ENCODE peak calls at places on chromosomes 6 and 20, in six cellular contexts. Q is fibroblast of lung, P is upper lobe of right lung, S is MM.1S, J is fibroblast of the aortic adventitia, V is choroid plexus epithelial cell. T is an unnamed sample.

GRCh38 chr6:27592107-27592480 is 119.2 kb upstream of the ZNF184 start:
- DNase-seq in Q (peak), P (no peak), S (no peak), J (peak), V (peak), T (no peak)

GRCh38 chr6:42820509-42821340 is 38.9 kb downstream of the BICRAL start:
- DNase-seq in Q (peak), P (no peak), S (no peak), J (peak), V (no peak), T (no peak)

GRCh38 chr6:147712841-147713240 is 204.4 kb downstream of the SAMD5 start:
- DNase-seq in Q (no peak), P (no peak), S (no peak), J (no peak), V (peak), T (no peak)

GRCh38 chr6:49618257-49618656 is 18.4 kb downstream of the RHAG start:
- DNase-seq in Q (no peak), P (no peak), S (no peak), J (no peak), V (no peak), T (no peak)

GRCh38 chr6:161154796-161155335 is 119.0 kb downstream of the AGPAT4 start:
- DNase-seq in Q (no peak), P (no peak), S (no peak), J (no peak), V (no peak), T (no peak)

GRCh38 chr6:149913542-149914240 is 9.2 kb downstream of the RAET1G start:
- DNase-seq in Q (no peak), P (peak), S (no peak), J (no peak), V (no peak), T (no peak)

GRCh38 chr6:74936886-74937285 is 269.0 kb downstream of the COL12A1 start:
- DNase-seq in Q (no peak), P (no peak), S (no peak), J (no peak), V (peak), T (no peak)

GRCh38 chr20:916825-917224 is 691 bp upstream of the ANGPT4 start:
- DNase-seq in Q (no peak), P (no peak), S (no peak), J (no peak), V (no peak), T (no peak)

GRCh38 chr20:17928633-17929311 is 39.8 kb downstream of the SNX5 start:
- DNase-seq in Q (no peak), P (peak), S (no peak), J (no peak), V (no peak), T (no peak)

GRCh38 chr20:33507461-33507860 is 17.6 kb downstream of the CBFA2T2 start:
- DNase-seq in Q (no peak), P (no peak), S (no peak), J (no peak), V (no peak), T (no peak)

GRCh38 chr20:47054945-47055344 is 160.3 kb downstream of the EYA2 start:
- DNase-seq in Q (no peak), P (no peak), S (no peak), J (no peak), V (no peak), T (no peak)

GRCh38 chr6:62942000-62942399 is 269.3 kb upstream of the FKBP1C start:
- DNase-seq in Q (no peak), P (no peak), S (no peak), J (no peak), V (no peak), T (no peak)

GRCh38 chr6:110656492-110656891 is 158.8 kb downstream of the CDK19 start:
- DNase-seq in Q (no peak), P (no peak), S (no peak), J (no peak), V (no peak), T (no peak)

GRCh38 chr20:32481311-32482103 is 103.6 kb downstream of the NOL4L start:
- DNase-seq in Q (no peak), P (no peak), S (no peak), J (peak), V (peak), T (no peak)

GRCh38 chr6:130724089-130724488 is 103.1 kb upstream of the SMLR1 start:
- DNase-seq in Q (no peak), P (no peak), S (no peak), J (no peak), V (no peak), T (no peak)

GRCh38 chr20:38255389-38255788 is 5.1 kb downstream of the KIAA1755 start:
- DNase-seq in Q (no peak), P (peak), S (no peak), J (peak), V (peak), T (no peak)

GRCh38 chr20:29079769-29080690 is 2177.4 kb upstream of the DEFB115 start:
- DNase-seq in Q (peak), P (no peak), S (peak), J (peak), V (peak), T (no peak)

GRCh38 chr6:52063584-52064400 is 23.6 kb downstream of the PKHD1 start:
- DNase-seq in Q (peak), P (no peak), S (peak), J (peak), V (peak), T (peak)

GRCh38 chr6:145241039-145241438 is 494.3 kb downstream of the EPM2A start:
- DNase-seq in Q (peak), P (no peak), S (no peak), J (peak), V (peak), T (no peak)

GRCh38 chr20:51412991-51413471 is 129.5 kb downstream of the NFATC2 start:
- DNase-seq in Q (peak), P (no peak), S (no peak), J (no peak), V (no peak), T (peak)

GRCh38 chr20:34953960-34954359 is 1.6 kb downstream of the GSS start:
- DNase-seq in Q (no peak), P (no peak), S (no peak), J (no peak), V (no peak), T (no peak)

GRCh38 chr6:154230390-154230789 is 126.2 kb downstream of the IPCEF1 start:
- DNase-seq in Q (no peak), P (no peak), S (no peak), J (no peak), V (no peak), T (no peak)

GRCh38 chr6:8953310-8953709 is 518.0 kb upstream of the SLC35B3 start:
- DNase-seq in Q (no peak), P (no peak), S (no peak), J (no peak), V (no peak), T (no peak)

GRCh38 chr20:36644032-36644712 is 1.8 kb downstream of the SLA2 start:
- DNase-seq in Q (no peak), P (peak), S (peak), J (no peak), V (no peak), T (no peak)

GRCh38 chr20:51092238-51092822 is 69.4 kb upstream of the KCNG1 start:
- DNase-seq in Q (no peak), P (no peak), S (no peak), J (no peak), V (peak), T (no peak)

GRCh38 chr20:22559711-22560305 is 24.6 kb downstream of the FOXA2 start:
- DNase-seq in Q (no peak), P (no peak), S (no peak), J (no peak), V (no peak), T (no peak)

GRCh38 chr6:136598048-136598447 is 47.8 kb upstream of the MAP7 start:
- DNase-seq in Q (no peak), P (no peak), S (no peak), J (no peak), V (no peak), T (no peak)

GRCh38 chr6:16092140-16092539 is 36.7 kb upstream of the MYLIP start:
- DNase-seq in Q (no peak), P (no peak), S (no peak), J (no peak), V (no peak), T (no peak)

GRCh38 chr20:49459684-49460083 is 22.8 kb downstream of the KCNB1 start:
- DNase-seq in Q (no peak), P (no peak), S (no peak), J (no peak), V (no peak), T (no peak)

GRCh38 chr6:89610149-89610642 is 28.4 kb downstream of the LYRM2 start:
- DNase-seq in Q (peak), P (peak), S (peak), J (peak), V (peak), T (peak)

GRCh38 chr20:63115651-63116411 is 100.1 kb downstream of the YTHDF1 start:
- DNase-seq in Q (no peak), P (no peak), S (no peak), J (no peak), V (no peak), T (no peak)

GRCh38 chr6:139912735-139913400 is 538.4 kb upstream of the CITED2 start:
- DNase-seq in Q (no peak), P (no peak), S (no peak), J (no peak), V (peak), T (no peak)

GRCh38 chr20:43945391-43946205 is 30.9 kb downstream of the TOX2 start:
- DNase-seq in Q (no peak), P (no peak), S (peak), J (no peak), V (no peak), T (no peak)

GRCh38 chr20:20075032-20075431 is 22.7 kb downstream of the CFAP61 start:
- DNase-seq in Q (no peak), P (no peak), S (no peak), J (no peak), V (no peak), T (no peak)

GRCh38 chr6:912871-913663 is 220.1 kb upstream of the EXOC2 start:
- DNase-seq in Q (peak), P (no peak), S (peak), J (peak), V (peak), T (peak)
- TF ChIP-seq CTCF in Q (peak), P (peak), S (peak), J (peak), V (peak), T (peak)

GRCh38 chr20:60327971-60328660 is 369.9 kb downstream of the CDH26 start:
- DNase-seq in Q (no peak), P (no peak), S (no peak), J (no peak), V (no peak), T (no peak)
- TF ChIP-seq CTCF in Q (no peak), P (no peak), S (no peak), J (no peak), V (no peak), T (no peak)

GRCh38 chr6:86536121-86536520 is 401.2 kb upstream of the HTR1E start:
- DNase-seq in Q (no peak), P (no peak), S (no peak), J (no peak), V (no peak), T (no peak)
- TF ChIP-seq CTCF in Q (no peak), P (no peak), S (no peak), J (no peak), V (no peak), T (no peak)

GRCh38 chr6:44220913-44221290 is 2.5 kb upstream of the SLC29A1 start:
- DNase-seq in Q (no peak), P (no peak), S (no peak), J (no peak), V (no peak), T (no peak)

GRCh38 chr6:44219053-44219814 is 2.5 kb downstream of the MYMX start:
- DNase-seq in Q (peak), P (peak), S (peak), J (no peak), V (peak), T (peak)

GRCh38 chr6:44221961-44222335 is 1.4 kb upstream of the SLC29A1 start:
- DNase-seq in Q (no peak), P (no peak), S (no peak), J (no peak), V (no peak), T (no peak)

GRCh38 chr6:44221291-44221960 is 2.0 kb upstream of the SLC29A1 start:
- DNase-seq in Q (peak), P (peak), S (peak), J (peak), V (peak), T (peak)

DNA sequence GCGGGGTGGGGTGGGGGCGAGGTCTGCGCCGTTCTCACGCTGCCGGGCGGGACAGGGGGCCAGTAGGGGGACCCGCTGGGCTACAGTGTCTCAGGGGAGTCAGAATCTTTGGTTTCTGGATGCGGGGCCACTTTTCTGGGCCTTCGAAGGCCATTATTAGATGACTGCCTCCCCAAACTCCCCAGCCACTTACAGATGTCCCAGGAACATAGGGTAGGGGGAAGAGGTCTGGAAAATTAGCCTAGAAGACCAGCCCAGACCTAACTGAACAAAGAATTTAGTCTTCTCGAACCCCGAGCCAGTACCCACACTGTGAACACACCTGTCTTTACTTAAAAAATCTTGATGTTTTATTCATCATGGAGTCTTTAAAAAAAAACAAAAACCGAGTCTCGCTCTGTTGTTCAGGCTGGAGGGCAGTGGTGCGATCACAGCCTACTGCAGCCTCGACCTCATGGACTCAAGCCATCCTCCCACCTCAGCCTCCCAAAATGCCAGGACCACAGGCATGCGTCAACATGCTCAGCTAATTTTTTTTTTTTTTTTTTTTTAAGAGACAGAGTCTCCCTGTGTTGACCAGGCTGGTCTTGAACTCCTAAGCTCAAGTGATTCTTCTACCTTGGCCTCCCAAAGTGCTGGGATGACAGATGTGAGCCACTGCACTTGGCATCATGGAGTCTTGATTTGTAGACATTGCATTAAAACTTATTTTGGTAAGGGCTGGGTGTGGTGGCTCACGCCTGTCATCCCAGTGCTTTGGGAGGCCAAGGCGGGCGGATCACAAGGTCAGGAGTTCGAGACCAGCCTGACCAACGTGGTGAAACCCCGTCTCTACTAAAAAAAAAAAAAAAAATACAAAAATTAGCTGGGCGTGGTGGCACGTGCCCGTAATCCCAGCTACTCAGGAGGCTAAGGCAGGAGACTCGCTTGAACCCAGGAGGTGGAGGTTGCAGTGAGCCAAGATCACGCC is 3.3 kb upstream of the SLC29A1 start:
- DNase-seq in Q (no peak), P (no peak), S (no peak), J (no peak), V (no peak), T (no peak)
- TF ChIP-seq CTCF in Q (no peak), P (peak), S (no peak), J (no peak), V (no peak), T (no peak)

DNA sequence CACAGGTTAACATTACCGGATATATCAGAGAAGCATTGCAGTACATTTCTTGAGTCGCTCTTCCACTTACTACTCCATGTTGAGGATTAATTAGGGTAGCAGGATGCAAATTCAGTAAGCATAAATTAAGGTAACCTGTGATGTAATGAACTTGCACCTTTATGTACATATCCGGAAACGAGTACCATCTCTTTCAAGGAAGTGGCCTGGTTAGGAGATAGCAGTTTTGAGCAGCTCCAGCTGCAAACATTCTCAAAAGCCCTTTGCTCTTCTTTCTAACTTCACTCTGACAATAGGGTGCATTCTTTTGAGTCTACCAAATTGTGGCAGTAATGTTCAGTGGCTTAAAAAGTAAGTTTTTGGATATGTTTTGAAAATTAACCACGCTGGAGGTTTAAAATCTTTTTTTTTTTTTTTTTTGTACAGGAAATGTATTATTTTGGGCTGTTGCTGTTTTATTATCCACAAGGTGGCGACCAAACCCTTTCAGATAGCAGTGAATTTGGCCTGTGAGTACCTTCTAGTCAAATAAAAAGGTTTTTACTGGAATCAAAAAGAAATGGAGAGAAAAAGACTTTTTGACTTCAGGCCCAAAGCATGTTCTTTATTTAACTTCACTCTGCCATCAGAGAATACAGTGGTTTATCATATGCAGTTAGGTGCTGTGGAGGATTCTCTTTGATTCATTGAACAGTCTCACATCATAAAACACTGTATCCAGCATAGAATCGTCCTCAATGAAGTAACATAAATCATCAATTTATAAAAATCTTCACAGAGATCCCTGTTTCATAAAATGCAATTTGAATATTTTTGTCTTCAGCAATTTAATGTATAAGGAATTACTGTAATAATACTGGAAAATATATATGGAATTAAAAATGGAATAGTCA is 8.9 kb downstream of the FAM217B start:
- DNase-seq in Q (peak), P (no peak), S (peak), J (peak), V (peak), T (no peak)
- TF ChIP-seq CTCF in Q (peak), P (peak), S (peak), J (peak), V (peak), T (peak)

DNA sequence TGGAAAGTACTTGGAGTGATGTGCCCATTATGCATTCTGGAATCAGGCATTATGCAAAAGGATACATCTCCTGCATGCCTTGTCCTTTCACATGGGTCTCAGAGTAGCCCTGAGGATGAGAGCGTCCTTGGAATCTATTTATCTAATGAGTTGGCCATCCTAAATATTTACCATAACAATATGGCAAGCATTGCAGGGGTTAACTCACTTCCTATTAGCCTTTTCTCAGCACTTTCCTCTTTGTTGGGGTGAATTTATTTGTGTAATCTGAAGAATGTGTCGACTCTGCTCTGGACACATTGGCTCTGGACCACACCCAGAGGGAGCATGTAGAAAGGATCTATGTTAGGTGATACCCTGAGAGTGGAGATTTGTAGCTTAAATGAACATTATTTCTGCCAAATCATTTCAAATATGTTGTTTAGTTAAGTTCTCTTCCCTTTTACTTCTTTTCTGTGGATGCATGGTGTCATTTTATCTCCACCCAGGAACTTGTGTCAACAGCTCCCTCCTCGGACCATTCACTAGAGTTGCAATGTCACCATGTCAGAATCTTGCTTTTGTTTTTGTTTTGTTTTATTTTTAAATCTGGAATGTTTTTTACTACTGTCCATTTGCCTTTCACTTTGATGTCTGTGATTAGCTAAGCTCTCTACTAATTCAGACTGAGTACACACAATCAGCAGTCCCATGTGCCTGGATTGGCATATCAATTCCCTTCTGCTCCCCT is 757.0 kb upstream of the MMS22L start:
- DNase-seq in Q (peak), P (no peak), S (peak), J (no peak), V (peak), T (no peak)
- TF ChIP-seq CTCF in Q (no peak), P (peak), S (peak), J (no peak), V (peak), T (peak)

GRCh38 chr6:157326979-157327378 is 3.7 kb upstream of the TMEM242 start:
- DNase-seq in Q (no peak), P (no peak), S (peak), J (peak), V (peak), T (peak)

GRCh38 chr6:157325069-157325805 is 1.9 kb upstream of the TMEM242 start:
- DNase-seq in Q (no peak), P (no peak), S (no peak), J (peak), V (peak), T (no peak)

GRCh38 chr6:157322792-157323113 is 566 bp downstream of the TMEM242 start:
- DNase-seq in Q (no peak), P (no peak), S (no peak), J (no peak), V (no peak), T (no peak)

GRCh38 chr6:157323114-157323923 is at the start of gene TMEM242:
- DNase-seq in Q (peak), P (peak), S (peak), J (peak), V (peak), T (peak)

GRCh38 chr6:157323924-157324276 is 581 bp upstream of the TMEM242 start:
- DNase-seq in Q (peak), P (peak), S (peak), J (peak), V (peak), T (peak)
- TF ChIP-seq CTCF in Q (no peak), P (no peak), S (no peak), J (peak), V (peak), T (peak)

GRCh38 chr20:40006168-40006860 is 682.7 kb downstream of the MAFB start:
- DNase-seq in Q (no peak), P (no peak), S (no peak), J (no peak), V (no peak), T (no peak)
- TF ChIP-seq CTCF in Q (no peak), P (no peak), S (no peak), J (no peak), V (no peak), T (no peak)

GRCh38 chr6:64838726-64839125 is 868.3 kb downstream of the EYS start:
- DNase-seq in Q (peak), P (no peak), S (no peak), J (no peak), V (peak), T (no peak)
- TF ChIP-seq CTCF in Q (no peak), P (no peak), S (no peak), J (no peak), V (peak), T (no peak)

T was measured in GM13977.